ENCODE peak calls at places on chromosomes 11 and 22, in seven cellular contexts. T is myocyte; F is CD4-positive, CD25-positive, alpha-beta regulatory T cell; O is DMS 273 treated with DMSO at 0.1 percent for 48 hours; Q is activated CD4-positive, CD25-positive, alpha-beta regulatory T cell; G is activated CD4-positive, alpha-beta T cell treated with anti-CD3 and anti-CD28 coated beads, Interleukin-2, amount 50 U/mL, for 4 hours; W is stimulated activated CD8-positive, alpha-beta memory T cell treated with anti-CD3 and anti-CD28 coated beads, Interleukin-2, amount 100 ng/mL, for 48 hours. U is an unnamed sample.
A peak's percentile ranks its signal among the peaks of the same experiment; 100 is the strongest.

GRCh38 chr11:91802475-91802874 is 422.1 kb upstream of the FAT3 start:
- DNase-seq in O (no peak), W (no peak), Q (no peak), T (no peak), G (no peak), F (no peak), U (no peak)

GRCh38 chr11:45662096-45662664 is 3.2 kb downstream of the CHST1 start:
- DNase-seq in Q (no peak), T (no peak), W (no peak), O (no peak), G (no peak), F (no peak), U (no peak)

GRCh38 chr22:36756746-36757607 is 18.9 kb downstream of the IFT27 start:
- DNase-seq in W (no peak), Q (no peak), T (no peak), O (no peak), G (no peak), F (no peak), U (no peak)

GRCh38 chr11:113989381-113989780 is 14.5 kb downstream of the HTR3A start:
- DNase-seq in G (no peak), F (no peak), W (no peak), T (no peak), Q (no peak), O (no peak), U (no peak)

GRCh38 chr11:16936643-16937042 is 77.6 kb downstream of the PLEKHA7 start:
- DNase-seq in T (no peak), W (no peak), O (no peak), F (no peak), G (no peak), Q (no peak), U (no peak)

GRCh38 chr11:72781313-72782080 is 12.3 kb downstream of the STARD10 start:
- DNase-seq in W (peak; percentile 46), F (peak; percentile 42), Q (peak; percentile 15), O (no peak), G (peak; percentile 55), T (no peak), U (peak; percentile 44)

GRCh38 chr11:86486261-86487030 is 111.8 kb downstream of the CCDC81 start:
- DNase-seq in T (peak; percentile 69), W (no peak), G (no peak), Q (no peak), F (no peak), O (no peak), U (peak; percentile 40)

GRCh38 chr22:41589260-41589600 is 410 bp downstream of the PMM1 start:
- DNase-seq in T (no peak), G (no peak), F (no peak), Q (no peak), W (no peak), O (no peak), U (no peak)

GRCh38 chr22:49979587-49980264 is 19.2 kb downstream of the PIM3 start:
- DNase-seq in O (no peak), F (peak; percentile 61), T (no peak), G (no peak), W (no peak), Q (no peak), U (no peak)